ENCODE peak calls at places on chromosome 10, in ten cellular contexts. Q is CD4-positive, CD25-positive, alpha-beta regulatory T cell; J is prostate gland; F is aorta; R is transverse colon; X is uterus; U is Caco-2; W is neural progenitor cell; T is lower lobe of right lung; P is psoas muscle. D is an unnamed sample.
A peak's percentile ranks its signal among the peaks of the same experiment; 100 is the strongest.

GRCh38 chr10:34139559-34139958 is 675.5 kb downstream of the PARD3 start:
- DNase-seq in Q (no peak), J (no peak), F (no peak), R (no peak), X (no peak), U (no peak), W (no peak), T (no peak), P (no peak), D (no peak)

GRCh38 chr10:120824864-120825263 is 26.3 kb upstream of the WDR11 start:
- DNase-seq in Q (peak; percentile 29), J (peak; percentile 5), F (peak; percentile 50), R (peak; percentile 13), X (no peak), U (peak; percentile 47), W (peak; percentile 81), T (no peak), P (no peak), D (peak; percentile 24)

GRCh38 chr10:60314306-60314940 is 75.3 kb downstream of the ANK3 start:
- DNase-seq in Q (no peak), J (no peak), F (no peak), R (no peak), X (no peak), U (no peak), W (no peak), T (no peak), P (no peak), D (peak; percentile 91)

GRCh38 chr10:123394382-123394781 is 240.2 kb downstream of the BUB3 start:
- DNase-seq in Q (no peak), J (no peak), F (no peak), R (no peak), X (no peak), U (no peak), W (no peak), T (no peak), P (no peak), D (no peak)

GRCh38 chr10:102312683-102313082 is 67.4 kb downstream of the GBF1 start:
- DNase-seq in Q (no peak), J (no peak), F (no peak), R (no peak), X (no peak), U (no peak), W (no peak), T (no peak), P (no peak), D (no peak)

GRCh38 chr10:76444034-76444800 is 1012.8 kb downstream of the LRMDA start:
- DNase-seq in Q (no peak), J (no peak), F (no peak), R (peak; percentile 19), X (peak; percentile 64), U (no peak), W (no peak), T (no peak), P (peak; percentile 54), D (no peak)

GRCh38 chr10:100501423-100501822 is 18.2 kb downstream of the SEC31B start:
- DNase-seq in Q (no peak), J (no peak), F (no peak), R (no peak), X (no peak), U (no peak), W (no peak), T (no peak), P (no peak), D (no peak)

GRCh38 chr10:130169136-130169888 is 33.1 kb downstream of the GLRX3 start:
- DNase-seq in Q (peak; percentile 9), J (no peak), F (no peak), R (no peak), X (no peak), U (no peak), W (no peak), T (no peak), P (no peak), D (no peak)

GRCh38 chr10:15180736-15181135 is 12.2 kb upstream of the NMT2 start:
- DNase-seq in Q (no peak), J (no peak), F (no peak), R (no peak), X (no peak), U (no peak), W (no peak), T (no peak), P (no peak), D (no peak)

GRCh38 chr10:101778781-101779543 is 3.0 kb upstream of the FGF8 start:
- DNase-seq in Q (peak; percentile 47), J (no peak), F (peak; percentile 59), R (peak; percentile 70), X (no peak), U (peak; percentile 32), W (peak; percentile 91), T (peak; percentile 53), P (no peak), D (no peak)

GRCh38 chr10:101257121-101257890 is 28.0 kb upstream of the LBX1 start:
- DNase-seq in Q (no peak), J (no peak), F (no peak), R (no peak), X (no peak), U (no peak), W (no peak), T (no peak), P (no peak), D (peak; percentile 65)

GRCh38 chr10:32055478-32056135 is 618 bp downstream of the KIF5B start:
- DNase-seq in Q (peak; percentile 75), J (peak; percentile 55), F (peak; percentile 80), R (peak; percentile 74), X (peak; percentile 56), U (peak; percentile 83), W (peak; percentile 80), T (peak; percentile 83), P (peak; percentile 79), D (peak; percentile 81)

GRCh38 chr10:106997721-106998120 is 166.8 kb downstream of the SORCS1 start:
- DNase-seq in Q (no peak), J (no peak), F (peak; percentile 65), R (peak; percentile 11), X (no peak), U (no peak), W (no peak), T (peak; percentile 58), P (no peak), D (no peak)

GRCh38 chr10:96719205-96719604 is 1.1 kb downstream of the PIK3AP1 start:
- DNase-seq in Q (no peak), J (no peak), F (no peak), R (no peak), X (no peak), U (no peak), W (no peak), T (no peak), P (no peak), D (no peak)

GRCh38 chr10:78780551-78780961 is 288.2 kb upstream of the ZMIZ1 start:
- DNase-seq in Q (no peak), J (no peak), F (no peak), R (no peak), X (peak; percentile 7), U (no peak), W (no peak), T (no peak), P (no peak), D (no peak)
- H3K4me1 ChIP-seq in Q (no peaks in the 10 kb centered on the region), J (peaks cover 11% of the 10 kb centered on the region), F (no peaks in the 10 kb centered on the region), R (peaks cover 17% of the 10 kb centered on the region), X (no peaks in the 10 kb centered on the region), U (peaks cover 17% of the 10 kb centered on the region), W (no peaks in the 10 kb centered on the region), T (peaks cover 7% of the 10 kb centered on the region), P (peaks cover 19% of the 10 kb centered on the region), D (no peaks in the 10 kb centered on the region)

DNA sequence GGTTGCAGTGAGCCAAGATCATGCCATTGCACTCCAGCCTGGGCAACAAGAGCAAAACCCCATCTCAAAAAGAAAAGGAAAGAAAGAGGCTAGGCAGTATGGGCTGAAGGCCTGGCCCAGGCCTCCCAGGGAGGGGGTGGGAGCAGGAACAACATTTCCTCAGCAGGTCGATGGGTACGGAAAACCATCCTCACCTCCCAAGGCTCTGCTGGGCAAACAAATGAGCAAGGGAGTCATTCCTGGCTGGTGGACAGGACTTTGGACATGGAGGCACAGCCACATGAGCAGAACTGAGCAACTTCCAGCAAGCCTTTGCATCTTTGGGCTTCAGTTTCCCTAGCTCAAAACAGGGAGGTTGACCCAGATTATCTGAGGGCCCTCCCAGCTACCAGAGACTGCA is 13.0 kb downstream of the OGDHL start:
- DNase-seq in Q (no peak), J (no peak), F (no peak), R (no peak), X (no peak), U (peak; percentile 22), W (no peak), T (no peak), P (no peak), D (no peak)
- H3K27me3 ChIP-seq in Q (no peaks in the 10 kb centered on the region), J (no peaks in the 10 kb centered on the region), F (no peaks in the 10 kb centered on the region), R (no peaks in the 10 kb centered on the region), X (no peaks in the 10 kb centered on the region), U (no peaks in the 10 kb centered on the region), W (no peaks in the 10 kb centered on the region), T (peaks cover 13% of the 10 kb centered on the region), P (peaks cover 9% of the 10 kb centered on the region), D (no peaks in the 10 kb centered on the region)

GRCh38 chr10:73858750-73859439 is 15.5 kb downstream of the CAMK2G start:
- DNase-seq in Q (no peak), J (no peak), F (no peak), R (no peak), X (no peak), U (no peak), W (no peak), T (no peak), P (no peak), D (no peak)
- H3K36me3 ChIP-seq in Q (peaks cover 72% of the 10 kb centered on the region), J (no peaks in the 10 kb centered on the region), F (no peaks in the 10 kb centered on the region), R (no peaks in the 10 kb centered on the region), X (no peaks in the 10 kb centered on the region), U (peaks cover 6% of the 10 kb centered on the region), W (no peaks in the 10 kb centered on the region), T (peaks cover 68% of the 10 kb centered on the region), P (peaks cover 39% of the 10 kb centered on the region), D (peaks cover 30% of the 10 kb centered on the region)

GRCh38 chr10:92305133-92306072 is 14.4 kb downstream of the MARCHF5 start:
- DNase-seq in Q (no peak), J (no peak), F (no peak), R (no peak), X (no peak), U (no peak), W (no peak), T (no peak), P (no peak), D (no peak)
- H3K4me1 ChIP-seq in Q (peaks cover 11% of the 10 kb centered on the region), J (no peaks in the 10 kb centered on the region), F (no peaks in the 10 kb centered on the region), R (no peaks in the 10 kb centered on the region), X (no peaks in the 10 kb centered on the region), U (no peaks in the 10 kb centered on the region), W (peaks cover 35% of the 10 kb centered on the region), T (no peaks in the 10 kb centered on the region), P (peaks cover 10% of the 10 kb centered on the region), D (peaks cover 22% of the 10 kb centered on the region)

D was measured in HAP-1.